ENCODE peak calls at places on chromosomes 16 and 17, in seven cellular contexts. R is aorta, N is GM23248, X is pancreas, P is cardiac muscle cell, W is lower lobe of right lung, U is hepatocyte. V is an unnamed sample. For H3K36me3, the result is how much of the 10 kb centered on the place peaks cover.

GRCh38 chr17:7674934-7675333 is 12.4 kb downstream of the TP53 start:
- DNase-seq in R (no peak), N (no peak), X (no peak), P (no peak), W (no peak), U (no peak), V (no peak)

GRCh38 chr17:39738568-39738901 is 797 bp downstream of the GRB7 start:
- DNase-seq in R (no peak), N (no peak), X (peak), P (no peak), W (no peak), U (peak), V (no peak)

GRCh38 chr17:18327556-18327955 is 12.5 kb downstream of the SMCR8 start:
- DNase-seq in R (no peak), N (no peak), X (no peak), P (no peak), W (no peak), U (no peak), V (no peak)

GRCh38 chr17:73719588-73720071 is 75.4 kb upstream of the SDK2 start:
- DNase-seq in R (no peak), N (no peak), X (no peak), P (peak), W (no peak), U (peak), V (peak)

GRCh38 chr16:1408171-1408837 is 6.2 kb downstream of the UNKL start:
- DNase-seq in R (peak), N (peak), X (peak), P (peak), W (peak), U (peak), V (peak)

GRCh38 chr17:1574697-1575471 is 12.3 kb upstream of the PITPNA start:
- DNase-seq in R (no peak), N (no peak), X (peak), P (no peak), W (no peak), U (peak), V (peak)

GRCh38 chr16:31477220-31478216 is 5.4 kb upstream of the SLC5A2 start:
- DNase-seq in R (no peak), N (no peak), X (peak), P (no peak), W (peak), U (peak), V (peak)

GRCh38 chr17:59413014-59413725 is 81.7 kb downstream of the YPEL2 start:
- DNase-seq in R (no peak), N (no peak), X (no peak), P (no peak), W (no peak), U (no peak), V (no peak)

GRCh38 chr17:1998426-1998784 is 26.7 kb downstream of the RTN4RL1 start:
- DNase-seq in R (peak), N (no peak), X (peak), P (no peak), W (no peak), U (no peak), V (no peak)

GRCh38 chr17:8941520-8941919 is 24.0 kb downstream of the PIK3R5 start:
- DNase-seq in R (no peak), N (no peak), X (no peak), P (no peak), W (peak), U (no peak), V (peak)

GRCh38 chr17:30363715-30364202 is 15.0 kb upstream of the CPD start:
- DNase-seq in R (no peak), N (peak), X (no peak), P (peak), W (no peak), U (no peak), V (peak)

GRCh38 chr16:51133130-51133529 is 17.9 kb downstream of the SALL1 start:
- DNase-seq in R (no peak), N (no peak), X (no peak), P (no peak), W (no peak), U (no peak), V (no peak)

GRCh38 chr16:14374451-14375131 is 255.5 kb downstream of the PARN start:
- DNase-seq in R (no peak), N (no peak), X (no peak), P (no peak), W (no peak), U (no peak), V (no peak)

GRCh38 chr16:8880839-8881510 is 1.2 kb upstream of the LITAFD start:
- DNase-seq in R (peak), N (no peak), X (no peak), P (no peak), W (no peak), U (no peak), V (no peak)

GRCh38 chr17:55735784-55736405 is 13.2 kb upstream of the TMEM100 start:
- DNase-seq in R (no peak), N (peak), X (no peak), P (peak), W (no peak), U (peak), V (no peak)

DNA sequence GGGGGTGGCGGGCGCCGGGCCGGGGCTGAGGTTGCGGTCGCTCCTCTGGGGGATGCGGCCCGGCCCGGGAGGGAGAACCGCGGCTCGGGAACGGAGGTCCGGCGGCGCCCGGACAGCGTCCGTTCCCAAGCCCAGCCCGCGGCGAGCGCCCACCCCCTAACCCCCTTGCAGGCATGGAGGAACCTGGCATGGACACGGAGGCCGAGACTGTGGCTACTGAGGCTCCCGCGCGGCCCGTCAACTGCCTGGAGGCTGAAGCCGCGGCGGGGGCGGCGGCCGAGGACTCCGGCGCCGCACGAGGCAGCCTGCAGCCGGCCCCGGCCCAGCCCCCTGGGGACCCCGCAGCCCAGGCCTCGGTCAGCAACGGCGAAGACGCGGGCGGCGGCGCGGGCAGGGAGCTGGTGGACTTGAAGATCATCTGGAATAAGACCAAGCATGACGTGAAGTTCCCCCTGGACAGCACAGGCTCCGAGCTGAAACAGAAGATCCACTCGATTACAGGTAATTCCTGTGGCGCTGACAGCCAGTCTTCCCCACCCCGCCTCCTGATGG is 328 bp downstream of the UBFD1 start:
- DNase-seq in R (peak), N (peak), X (peak), P (peak), W (no peak), U (peak), V (no peak)
- H3K36me3 ChIP-seq in R (under half), N (under half), X (under half), P (under half), W (under half), U (under half), V (under half)

GRCh38 chr16:10181196-10182162 is 749 bp downstream of the GRIN2A start:
- DNase-seq in R (peak), N (peak), X (peak), P (peak), W (peak), U (peak), V (peak)
- H3K4me3 ChIP-seq in R (peak), N (no peak), X (no peak), P (peak), W (peak), U (no peak), V (peak)

DNA sequence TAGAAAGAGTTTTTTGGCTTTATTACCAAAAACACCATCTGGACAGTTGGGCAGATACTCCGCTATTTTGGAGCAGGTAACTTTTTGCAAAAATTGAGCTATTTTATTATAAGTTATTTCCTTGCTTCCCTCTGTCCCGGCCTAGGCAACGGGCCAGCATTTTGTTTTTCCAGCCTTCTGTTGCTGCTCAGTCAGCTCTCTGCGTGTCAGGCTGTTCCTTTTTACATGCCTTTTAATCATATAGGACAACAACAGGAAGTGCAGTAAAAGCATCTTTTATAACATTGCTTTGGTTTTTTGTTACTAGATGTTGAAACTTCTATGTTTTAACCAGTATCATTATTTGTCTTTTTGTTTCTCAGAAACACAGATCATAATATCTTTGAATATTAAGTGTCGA is 30.4 kb downstream of the PPM1D start:
- DNase-seq in R (peak), N (no peak), X (no peak), P (peak), W (no peak), U (no peak), V (no peak)
- H3K36me3 ChIP-seq in R (under half), N (under half), X (under half), P (under half), W (under half), U (under half), V (under half)

DNA sequence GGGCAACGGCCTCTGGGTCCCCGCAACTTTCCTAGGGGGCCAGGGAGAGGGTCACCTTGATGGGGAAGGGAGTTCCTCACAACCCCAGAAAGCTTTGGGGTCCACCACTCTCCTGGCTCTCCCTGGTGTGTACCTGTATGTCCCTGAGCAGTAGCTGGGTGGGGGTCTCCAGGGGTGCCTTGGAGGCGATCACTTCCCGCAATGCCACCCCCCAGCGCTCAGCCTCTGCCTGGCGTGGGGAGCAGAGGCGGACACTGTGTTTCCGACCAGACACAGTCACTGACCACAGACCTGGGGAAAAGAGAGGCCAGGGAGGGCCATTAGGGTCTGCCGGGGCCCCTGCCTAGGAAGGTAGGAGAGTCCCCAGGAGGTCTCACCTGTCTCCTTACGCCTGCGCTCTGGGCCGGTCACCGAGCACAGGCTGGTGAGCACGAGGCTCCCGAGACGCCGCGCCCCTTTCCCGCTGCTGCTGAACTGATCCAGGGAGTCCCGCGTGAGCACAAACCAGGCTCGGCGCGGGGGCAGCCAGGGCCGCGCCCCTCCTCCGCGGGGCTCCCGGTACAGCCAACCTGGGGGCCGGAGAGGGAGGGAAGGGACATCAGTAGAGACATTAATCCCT is 3.4 kb downstream of the PLEKHH3 start:
- DNase-seq in R (no peak), N (no peak), X (peak), P (no peak), W (no peak), U (no peak), V (no peak)
- H3K4me3 ChIP-seq in R (no peak), N (peak), X (peak), P (no peak), W (peak), U (no peak), V (peak)

DNA sequence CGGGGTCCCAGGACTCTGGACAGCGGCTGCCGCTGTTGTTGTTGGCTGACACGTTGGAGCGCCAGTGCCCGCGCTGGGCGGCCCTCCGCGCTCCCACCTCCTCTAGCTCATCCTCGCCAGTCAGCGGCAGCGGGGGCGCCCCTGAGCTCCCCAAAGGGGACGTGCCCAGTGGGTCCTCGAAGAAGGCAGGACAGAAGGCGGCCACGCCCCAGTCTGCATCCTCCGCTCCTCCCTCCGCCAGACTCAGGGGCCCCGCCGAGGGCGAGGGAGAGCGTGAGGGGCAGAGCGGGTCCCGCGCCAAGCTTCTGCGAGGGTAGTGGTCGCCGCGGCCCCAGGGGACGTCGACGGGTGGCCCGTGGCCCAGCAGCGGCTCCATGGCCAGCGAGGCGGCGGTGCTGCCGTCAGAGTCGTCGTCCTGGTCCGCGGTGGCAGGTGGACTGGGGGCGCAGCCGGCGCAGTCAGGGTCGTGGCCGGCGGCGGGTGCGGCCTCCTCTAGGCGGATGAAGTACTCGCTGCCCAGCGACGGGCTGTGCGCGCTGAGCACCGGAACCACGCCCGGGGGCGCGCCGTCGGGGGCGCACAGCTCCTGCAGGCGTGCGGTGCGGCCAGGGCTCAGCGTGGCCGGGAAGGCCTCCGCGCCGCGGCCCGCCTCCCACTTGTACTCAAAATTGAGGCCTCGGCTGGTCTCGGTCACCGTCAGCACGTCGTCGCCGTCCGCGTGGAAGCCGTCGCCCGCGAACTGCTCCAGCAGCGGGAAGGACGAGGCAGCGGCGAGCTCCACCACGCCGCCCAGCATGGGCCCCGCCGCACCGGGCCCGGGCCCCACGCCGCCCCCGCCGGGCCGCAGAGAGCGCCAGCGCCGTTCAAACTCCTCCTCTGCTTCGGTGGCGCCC is 43.2 kb upstream of the PVALEF start:
- DNase-seq in R (no peak), N (peak), X (no peak), P (no peak), W (no peak), U (no peak), V (no peak)
- H3K36me3 ChIP-seq in R (under half), N (under half), X (under half), P (under half), W (under half), U (under half), V (under half)

DNA sequence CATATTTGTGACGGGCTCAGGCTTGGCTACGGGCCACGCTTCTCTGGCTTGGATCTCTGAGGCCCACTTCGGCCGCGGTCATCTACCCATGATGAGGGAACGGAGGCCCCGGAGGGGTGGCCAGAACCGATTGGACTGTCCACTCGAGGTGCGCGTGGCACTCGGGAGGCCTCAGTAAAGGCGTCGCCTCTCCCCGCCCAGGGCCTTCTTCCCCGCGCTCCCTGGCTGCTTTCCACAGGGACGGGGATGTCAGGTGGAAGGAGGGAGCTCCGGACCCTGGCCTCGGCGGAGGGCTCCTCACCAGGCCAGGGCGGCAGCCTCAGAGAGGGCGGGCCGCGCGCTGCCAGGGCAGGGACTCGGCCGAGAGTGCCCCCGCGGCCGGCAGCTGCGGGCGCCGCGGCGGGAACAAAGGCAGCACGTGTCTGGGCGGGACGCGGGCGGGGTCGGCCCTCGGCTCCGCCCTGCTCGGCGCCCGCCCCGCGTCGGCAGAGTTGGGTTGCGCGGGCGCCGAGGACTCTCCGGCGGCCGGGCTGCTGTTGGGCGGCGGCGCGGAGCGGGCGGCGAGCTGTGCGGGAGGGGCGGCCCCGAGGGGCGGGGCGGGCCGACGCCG is 597 bp upstream of the CDK5R1 start:
- DNase-seq in R (peak), N (peak), X (peak), P (peak), W (peak), U (peak), V (peak)
- H3K4me3 ChIP-seq in R (peak), N (peak), X (peak), P (peak), W (peak), U (peak), V (peak)

GRCh38 chr17:35252646-35253045 is 9.8 kb downstream of the SLFN5 start:
- DNase-seq in R (peak), N (peak), X (no peak), P (peak), W (no peak), U (no peak), V (no peak)
- H3K36me3 ChIP-seq in R (under half), N (under half), X (under half), P (under half), W (under half), U (under half), V (under half)

GRCh38 chr16:17942067-17942466 is 394.5 kb downstream of the NPIPA8 start:
- DNase-seq in R (no peak), N (no peak), X (no peak), P (no peak), W (no peak), U (no peak), V (no peak)

GRCh38 chr16:17940584-17940983 is 396.0 kb downstream of the NPIPA8 start:
- DNase-seq in R (no peak), N (no peak), X (no peak), P (no peak), W (no peak), U (no peak), V (no peak)

GRCh38 chr16:17938546-17938945 is 398.0 kb downstream of the NPIPA8 start:
- DNase-seq in R (no peak), N (no peak), X (no peak), P (no peak), W (no peak), U (no peak), V (no peak)

GRCh38 chr16:17939052-17939673 is 397.4 kb downstream of the NPIPA8 start:
- DNase-seq in R (no peak), N (no peak), X (no peak), P (no peak), W (no peak), U (no peak), V (no peak)

GRCh38 chr16:17939723-17940122 is 396.8 kb downstream of the NPIPA8 start:
- DNase-seq in R (no peak), N (no peak), X (no peak), P (no peak), W (no peak), U (no peak), V (no peak)
- H3K4me3 ChIP-seq in R (no peak), N (no peak), X (no peak), P (no peak), W (no peak), U (no peak), V (no peak)

GRCh38 chr16:87409781-87410180 is 17.6 kb downstream of the MAP1LC3B start:
- DNase-seq in R (no peak), N (no peak), X (no peak), P (no peak), W (peak), U (no peak), V (no peak)
- H3K36me3 ChIP-seq in R (under half), N (under half), X (half or more), P (under half), W (half or more), U (under half), V (half or more)

GRCh38 chr17:35344262-35344661 is 29.2 kb downstream of the SLFN11 start:
- DNase-seq in R (no peak), N (no peak), X (no peak), P (no peak), W (no peak), U (no peak), V (no peak)

GRCh38 chr17:35345926-35346771 is 27.3 kb downstream of the SLFN11 start:
- DNase-seq in R (peak), N (peak), X (peak), P (peak), W (peak), U (peak), V (peak)

GRCh38 chr17:35342207-35342744 is 31.1 kb downstream of the SLFN11 start:
- DNase-seq in R (no peak), N (no peak), X (no peak), P (no peak), W (no peak), U (no peak), V (no peak)

GRCh38 chr17:35341465-35341992 is 31.9 kb downstream of the SLFN11 start:
- DNase-seq in R (no peak), N (no peak), X (no peak), P (no peak), W (no peak), U (no peak), V (no peak)

GRCh38 chr17:35345445-35345925 is 27.9 kb downstream of the SLFN11 start:
- DNase-seq in R (no peak), N (no peak), X (no peak), P (peak), W (no peak), U (no peak), V (no peak)
- H3K4me3 ChIP-seq in R (peak), N (peak), X (no peak), P (no peak), W (peak), U (no peak), V (peak)

V was measured in upper lobe of right lung.